ENCODE peak calls at places on chromosomes 5 and 9, in eight cellular contexts. A, C, E, L, P, M, X and I are unnamed samples.

GRCh38 chr9:89533396-89534187 is 35.7 kb upstream of the SEMA4D start:
- DNase-seq in A (no peak), C (no peak), E (no peak), L (no peak), P (no peak), M (peak; percentile 51), X (no peak), I (no peak)

GRCh38 chr9:109771796-109772525 is 8.0 kb upstream of the PALM2AKAP2 start:
- DNase-seq in A (no peak), C (no peak), E (no peak), L (no peak), P (no peak), M (peak; percentile 12), X (no peak), I (no peak)

GRCh38 chr9:37104183-37104889 is 16.0 kb upstream of the ZCCHC7 start:
- DNase-seq in A (no peak), C (no peak), E (peak; percentile 56), L (no peak), P (no peak), M (no peak), X (no peak), I (no peak)

GRCh38 chr5:180069589-180070247 is 1.8 kb downstream of the RNF130 start:
- DNase-seq in A (no peak), C (no peak), E (no peak), L (no peak), P (no peak), M (peak; percentile 95), X (no peak), I (no peak)

GRCh38 chr5:142874537-142874936 is 104.4 kb downstream of the ARHGAP26 start:
- DNase-seq in A (peak; percentile 92), C (no peak), E (peak; percentile 51), L (peak; percentile 73), P (peak; percentile 66), M (no peak), X (peak; percentile 89), I (peak; percentile 55)

GRCh38 chr5:96075579-96076289 is 114.1 kb upstream of the ELL2 start:
- DNase-seq in A (no peak), C (no peak), E (no peak), L (no peak), P (no peak), M (no peak), X (no peak), I (no peak)

GRCh38 chr5:84376346-84376745 is 8.3 kb downstream of the EDIL3 start:
- DNase-seq in A (no peak), C (no peak), E (no peak), L (no peak), P (no peak), M (no peak), X (no peak), I (no peak)

GRCh38 chr5:87081511-87082372 is 185.9 kb upstream of the RASA1 start:
- DNase-seq in A (no peak), C (no peak), E (no peak), L (no peak), P (no peak), M (peak; percentile 16), X (no peak), I (peak; percentile 22)

GRCh38 chr9:79768199-79768598 is 196.4 kb downstream of the TLE4 start:
- DNase-seq in A (no peak), C (no peak), E (no peak), L (no peak), P (no peak), M (no peak), X (no peak), I (no peak)

GRCh38 chr5:92944903-92945629 is 636.0 kb downstream of the NR2F1-AS1 start:
- DNase-seq in A (no peak), C (no peak), E (no peak), L (no peak), P (no peak), M (peak; percentile 16), X (no peak), I (no peak)

GRCh38 chr9:17625644-17626388 is 47.0 kb downstream of the SH3GL2 start:
- DNase-seq in A (no peak), C (no peak), E (no peak), L (no peak), P (no peak), M (no peak), X (no peak), I (no peak)

GRCh38 chr9:112048924-112049785 is 125.9 kb downstream of the SUSD1 start:
- DNase-seq in A (no peak), C (peak; percentile 46), E (no peak), L (no peak), P (no peak), M (no peak), X (no peak), I (no peak)

GRCh38 chr9:86321373-86321772 is 32.8 kb downstream of the TUT7 start:
- DNase-seq in A (no peak), C (no peak), E (peak; percentile 20), L (no peak), P (no peak), M (no peak), X (no peak), I (no peak)

GRCh38 chr9:17531642-17532254 is 47.1 kb upstream of the SH3GL2 start:
- DNase-seq in A (peak; percentile 58), C (peak; percentile 13), E (peak; percentile 57), L (peak; percentile 38), P (no peak), M (peak; percentile 23), X (no peak), I (peak; percentile 76)

GRCh38 chr5:125227333-125228075 is 481.1 kb upstream of the ZNF608 start:
- DNase-seq in A (peak; percentile 66), C (no peak), E (peak; percentile 33), L (peak; percentile 1), P (no peak), M (no peak), X (no peak), I (peak; percentile 45)

GRCh38 chr5:155839251-155840037 is 487.5 kb upstream of the SGCD start:
- DNase-seq in A (no peak), C (no peak), E (peak; percentile 42), L (peak; percentile 3), P (no peak), M (no peak), X (no peak), I (no peak)

GRCh38 chr5:156121834-156122386 is 205.1 kb upstream of the SGCD start:
- DNase-seq in A (no peak), C (no peak), E (no peak), L (no peak), P (no peak), M (no peak), X (no peak), I (no peak)

GRCh38 chr9:19994296-19994695 is 205.5 kb upstream of the SLC24A2 start:
- DNase-seq in A (no peak), C (no peak), E (peak; percentile 96), L (no peak), P (no peak), M (no peak), X (no peak), I (no peak)

GRCh38 chr9:133888048-133888778 is 103.9 kb downstream of the VAV2 start:
- DNase-seq in A (no peak), C (peak; percentile 64), E (no peak), L (no peak), P (no peak), M (no peak), X (no peak), I (no peak)

GRCh38 chr5:154400678-154401077 is 45.1 kb upstream of the SAP30L start:
- DNase-seq in A (no peak), C (no peak), E (no peak), L (no peak), P (no peak), M (no peak), X (no peak), I (no peak)

GRCh38 chr5:109485030-109485429 is 75.3 kb upstream of the PJA2 start:
- DNase-seq in A (peak; percentile 15), C (peak; percentile 68), E (no peak), L (no peak), P (peak; percentile 59), M (peak; percentile 88), X (peak; percentile 67), I (peak; percentile 78)

GRCh38 chr5:150350524-150351344 is 6.8 kb upstream of the TCOF1 start:
- DNase-seq in A (peak; percentile 84), C (no peak), E (peak; percentile 81), L (peak; percentile 84), P (peak; percentile 81), M (peak; percentile 88), X (peak; percentile 76), I (peak; percentile 89)

GRCh38 chr5:163408311-163408923 is 29.0 kb upstream of the CCNG1 start:
- DNase-seq in A (peak; percentile 76), C (peak; percentile 10), E (peak; percentile 47), L (peak; percentile 50), P (peak; percentile 65), M (peak; percentile 85), X (peak; percentile 63), I (peak; percentile 67)

GRCh38 chr5:168282120-168282519 is 9.3 kb upstream of the WWC1 start:
- DNase-seq in A (no peak), C (no peak), E (no peak), L (no peak), P (no peak), M (no peak), X (no peak), I (no peak)

GRCh38 chr5:106797996-106798395 is 872.7 kb downstream of the EFNA5 start:
- DNase-seq in A (no peak), C (no peak), E (no peak), L (no peak), P (no peak), M (no peak), X (no peak), I (no peak)

GRCh38 chr9:70988551-70988950 is 132.9 kb downstream of the TRPM3 start:
- DNase-seq in A (no peak), C (no peak), E (no peak), L (no peak), P (no peak), M (no peak), X (no peak), I (no peak)

GRCh38 chr5:115873392-115873791 is 31.7 kb downstream of the AP3S1 start:
- DNase-seq in A (no peak), C (no peak), E (no peak), L (no peak), P (no peak), M (no peak), X (no peak), I (no peak)

GRCh38 chr9:133137451-133138231 is 16.6 kb upstream of the RALGDS start:
- DNase-seq in A (no peak), C (no peak), E (no peak), L (no peak), P (no peak), M (peak; percentile 95), X (no peak), I (no peak)

GRCh38 chr9:77648458-77649108 is 461 bp upstream of the GNA14 start:
- DNase-seq in A (peak; percentile 62), C (peak; percentile 41), E (peak; percentile 25), L (no peak), P (peak; percentile 64), M (peak; percentile 51), X (peak; percentile 72), I (peak; percentile 59)

GRCh38 chr9:33230756-33231691 is 8.9 kb upstream of the SPINK4 start:
- DNase-seq in A (peak; percentile 23), C (no peak), E (peak; percentile 31), L (no peak), P (no peak), M (no peak), X (no peak), I (no peak)

GRCh38 chr9:68515304-68516017 is 25.2 kb downstream of the TMEM252 start:
- DNase-seq in A (no peak), C (no peak), E (no peak), L (no peak), P (no peak), M (no peak), X (no peak), I (no peak)

GRCh38 chr5:111243353-111243752 is 19.2 kb downstream of the CAMK4 start:
- DNase-seq in A (no peak), C (no peak), E (no peak), L (no peak), P (no peak), M (no peak), X (no peak), I (no peak)

GRCh38 chr9:109098960-109099308 is 20.8 kb downstream of the TMEM245 start:
- DNase-seq in A (no peak), C (no peak), E (no peak), L (no peak), P (no peak), M (no peak), X (no peak), I (no peak)

GRCh38 chr5:108726446-108727091 is 21.1 kb upstream of the FER start:
- DNase-seq in A (no peak), C (no peak), E (no peak), L (no peak), P (no peak), M (peak; percentile 64), X (no peak), I (no peak)